ENCODE peak calls at places on chromosomes 6 and 20, in seven cellular contexts. One of them, this sample, is unnamed.
A peak's percentile ranks its signal among the peaks of the same experiment; 100 is the strongest.

GRCh38 chr6:53065266-53066058 is at the start of gene FBXO9:
- DNase-seq in T-helper 2 cell: peak; percentile 78
- DNase-seq in activated gamma-delta T cell treated with Interleukin-2 at 50 U/mL for 16 hours: peak; percentile 73
- DNase-seq in DMS 273 treated with DMSO at 0.1 percent for 48 hours: no peak
- DNase-seq in SW480: peak; percentile 15
- DNase-seq in NCI-H1105: peak; percentile 55
- DNase-seq in ovary: peak; percentile 76
- DNase-seq in this sample: peak; percentile 81

GRCh38 chr6:36563237-36563927 is 16.1 kb upstream of the STK38 start:
- DNase-seq in T-helper 2 cell: no peak
- DNase-seq in activated gamma-delta T cell treated with Interleukin-2 at 50 U/mL for 16 hours: no peak
- DNase-seq in DMS 273 treated with DMSO at 0.1 percent for 48 hours: no peak
- DNase-seq in SW480: no peak
- DNase-seq in NCI-H1105: no peak
- DNase-seq in ovary: peak; percentile 27
- DNase-seq in this sample: no peak

GRCh38 chr20:50312682-50313187 is 122.1 kb downstream of the CEBPB start:
- DNase-seq in T-helper 2 cell: no peak
- DNase-seq in activated gamma-delta T cell treated with Interleukin-2 at 50 U/mL for 16 hours: no peak
- DNase-seq in DMS 273 treated with DMSO at 0.1 percent for 48 hours: no peak
- DNase-seq in SW480: no peak
- DNase-seq in NCI-H1105: no peak
- DNase-seq in ovary: peak; percentile 83
- DNase-seq in this sample: no peak

GRCh38 chr6:139250296-139251274 is 41.2 kb downstream of the TXLNB start:
- DNase-seq in T-helper 2 cell: peak; percentile 83
- DNase-seq in activated gamma-delta T cell treated with Interleukin-2 at 50 U/mL for 16 hours: peak; percentile 48
- DNase-seq in DMS 273 treated with DMSO at 0.1 percent for 48 hours: peak; percentile 7
- DNase-seq in SW480: peak; percentile 36
- DNase-seq in NCI-H1105: peak; percentile 26
- DNase-seq in ovary: peak; percentile 66
- DNase-seq in this sample: peak; percentile 73

GRCh38 chr6:111644893-111645430 is 39.3 kb upstream of the TRAF3IP2 start:
- DNase-seq in T-helper 2 cell: no peak
- DNase-seq in activated gamma-delta T cell treated with Interleukin-2 at 50 U/mL for 16 hours: no peak
- DNase-seq in DMS 273 treated with DMSO at 0.1 percent for 48 hours: no peak
- DNase-seq in SW480: no peak
- DNase-seq in NCI-H1105: no peak
- DNase-seq in ovary: no peak
- DNase-seq in this sample: no peak

GRCh38 chr6:137473651-137474050 is 20.5 kb downstream of the OLIG3 start:
- DNase-seq in T-helper 2 cell: no peak
- DNase-seq in activated gamma-delta T cell treated with Interleukin-2 at 50 U/mL for 16 hours: no peak
- DNase-seq in DMS 273 treated with DMSO at 0.1 percent for 48 hours: no peak
- DNase-seq in SW480: no peak
- DNase-seq in NCI-H1105: no peak
- DNase-seq in ovary: no peak
- DNase-seq in this sample: no peak

GRCh38 chr6:36944650-36945049 is 9.9 kb upstream of the PI16 start:
- DNase-seq in T-helper 2 cell: no peak
- DNase-seq in activated gamma-delta T cell treated with Interleukin-2 at 50 U/mL for 16 hours: no peak
- DNase-seq in DMS 273 treated with DMSO at 0.1 percent for 48 hours: no peak
- DNase-seq in SW480: no peak
- DNase-seq in NCI-H1105: no peak
- DNase-seq in ovary: no peak
- DNase-seq in this sample: no peak

GRCh38 chr6:29516108-29516507 is 28.4 kb upstream of the MAS1L start:
- DNase-seq in T-helper 2 cell: peak; percentile 82
- DNase-seq in activated gamma-delta T cell treated with Interleukin-2 at 50 U/mL for 16 hours: peak; percentile 12
- DNase-seq in DMS 273 treated with DMSO at 0.1 percent for 48 hours: peak; percentile 4
- DNase-seq in SW480: peak; percentile 83
- DNase-seq in NCI-H1105: no peak
- DNase-seq in ovary: no peak
- DNase-seq in this sample: peak; percentile 6

GRCh38 chr6:38131527-38131965 is 312.0 kb downstream of the ZFAND3 start:
- DNase-seq in T-helper 2 cell: no peak
- DNase-seq in activated gamma-delta T cell treated with Interleukin-2 at 50 U/mL for 16 hours: no peak
- DNase-seq in DMS 273 treated with DMSO at 0.1 percent for 48 hours: no peak
- DNase-seq in SW480: no peak
- DNase-seq in NCI-H1105: no peak
- DNase-seq in ovary: no peak
- DNase-seq in this sample: no peak

GRCh38 chr6:6741264-6741663 is 152.7 kb downstream of the LY86 start:
- DNase-seq in T-helper 2 cell: no peak
- DNase-seq in activated gamma-delta T cell treated with Interleukin-2 at 50 U/mL for 16 hours: no peak
- DNase-seq in DMS 273 treated with DMSO at 0.1 percent for 48 hours: no peak
- DNase-seq in SW480: peak; percentile 1
- DNase-seq in NCI-H1105: no peak
- DNase-seq in ovary: no peak
- DNase-seq in this sample: no peak

GRCh38 chr20:32028647-32029372 is 18.6 kb downstream of the CCM2L start:
- DNase-seq in T-helper 2 cell: no peak
- DNase-seq in activated gamma-delta T cell treated with Interleukin-2 at 50 U/mL for 16 hours: no peak
- DNase-seq in DMS 273 treated with DMSO at 0.1 percent for 48 hours: no peak
- DNase-seq in SW480: peak; percentile 82
- DNase-seq in NCI-H1105: no peak
- DNase-seq in ovary: no peak
- DNase-seq in this sample: no peak

GRCh38 chr6:43308990-43309477 is 408 bp upstream of the CRIP3 start:
- DNase-seq in T-helper 2 cell: no peak
- DNase-seq in activated gamma-delta T cell treated with Interleukin-2 at 50 U/mL for 16 hours: no peak
- DNase-seq in DMS 273 treated with DMSO at 0.1 percent for 48 hours: no peak
- DNase-seq in SW480: no peak
- DNase-seq in NCI-H1105: no peak
- DNase-seq in ovary: no peak
- DNase-seq in this sample: no peak

GRCh38 chr6:125301435-125302391 is at the start of gene HDDC2:
- DNase-seq in T-helper 2 cell: peak; percentile 65
- DNase-seq in activated gamma-delta T cell treated with Interleukin-2 at 50 U/mL for 16 hours: peak; percentile 23
- DNase-seq in DMS 273 treated with DMSO at 0.1 percent for 48 hours: peak; percentile 65
- DNase-seq in SW480: peak; percentile 62
- DNase-seq in NCI-H1105: peak; percentile 75
- DNase-seq in ovary: peak; percentile 63
- DNase-seq in this sample: peak; percentile 74

GRCh38 chr6:30670760-30671527 is 1.9 kb downstream of the DHX16 start:
- DNase-seq in T-helper 2 cell: no peak
- DNase-seq in activated gamma-delta T cell treated with Interleukin-2 at 50 U/mL for 16 hours: no peak
- DNase-seq in DMS 273 treated with DMSO at 0.1 percent for 48 hours: no peak
- DNase-seq in SW480: no peak
- DNase-seq in NCI-H1105: no peak
- DNase-seq in ovary: no peak
- DNase-seq in this sample: no peak

GRCh38 chr6:116444092-116444491 is 17.1 kb upstream of the CALHM6 start:
- DNase-seq in T-helper 2 cell: peak; percentile 41
- DNase-seq in activated gamma-delta T cell treated with Interleukin-2 at 50 U/mL for 16 hours: no peak
- DNase-seq in DMS 273 treated with DMSO at 0.1 percent for 48 hours: no peak
- DNase-seq in SW480: peak; percentile 15
- DNase-seq in NCI-H1105: peak; percentile 17
- DNase-seq in ovary: no peak
- DNase-seq in this sample: no peak

GRCh38 chr20:20593447-20594170 is 118.8 kb downstream of the RALGAPA2 start:
- DNase-seq in T-helper 2 cell: peak; percentile 26
- DNase-seq in activated gamma-delta T cell treated with Interleukin-2 at 50 U/mL for 16 hours: no peak
- DNase-seq in DMS 273 treated with DMSO at 0.1 percent for 48 hours: peak; percentile 99
- DNase-seq in SW480: peak; percentile 63
- DNase-seq in NCI-H1105: peak; percentile 98
- DNase-seq in ovary: peak; percentile 31
- DNase-seq in this sample: peak; percentile 30

GRCh38 chr6:149887343-149887742 is 10.6 kb downstream of the RAET1E start:
- DNase-seq in T-helper 2 cell: no peak
- DNase-seq in activated gamma-delta T cell treated with Interleukin-2 at 50 U/mL for 16 hours: no peak
- DNase-seq in DMS 273 treated with DMSO at 0.1 percent for 48 hours: no peak
- DNase-seq in SW480: no peak
- DNase-seq in NCI-H1105: no peak
- DNase-seq in ovary: no peak
- DNase-seq in this sample: no peak

GRCh38 chr20:60271597-60271996 is 313.4 kb downstream of the CDH26 start:
- DNase-seq in T-helper 2 cell: peak; percentile 57
- DNase-seq in activated gamma-delta T cell treated with Interleukin-2 at 50 U/mL for 16 hours: no peak
- DNase-seq in DMS 273 treated with DMSO at 0.1 percent for 48 hours: no peak
- DNase-seq in SW480: peak; percentile 31
- DNase-seq in NCI-H1105: no peak
- DNase-seq in ovary: no peak
- DNase-seq in this sample: peak; percentile 59

GRCh38 chr6:73515204-73516101 is 5.4 kb downstream of the EEF1A1 start:
- DNase-seq in T-helper 2 cell: peak; percentile 84
- DNase-seq in activated gamma-delta T cell treated with Interleukin-2 at 50 U/mL for 16 hours: peak; percentile 53
- DNase-seq in DMS 273 treated with DMSO at 0.1 percent for 48 hours: peak; percentile 78
- DNase-seq in SW480: peak; percentile 71
- DNase-seq in NCI-H1105: peak; percentile 17
- DNase-seq in ovary: peak; percentile 37
- DNase-seq in this sample: peak; percentile 60

GRCh38 chr6:50952092-50952932 is 133.6 kb downstream of the TFAP2B start:
- DNase-seq in T-helper 2 cell: no peak
- DNase-seq in activated gamma-delta T cell treated with Interleukin-2 at 50 U/mL for 16 hours: no peak
- DNase-seq in DMS 273 treated with DMSO at 0.1 percent for 48 hours: no peak
- DNase-seq in SW480: no peak
- DNase-seq in NCI-H1105: peak; percentile 23
- DNase-seq in ovary: no peak
- DNase-seq in this sample: no peak

GRCh38 chr20:1952737-1953530 is 40.9 kb downstream of the PDYN start:
- DNase-seq in T-helper 2 cell: no peak
- DNase-seq in activated gamma-delta T cell treated with Interleukin-2 at 50 U/mL for 16 hours: no peak
- DNase-seq in DMS 273 treated with DMSO at 0.1 percent for 48 hours: no peak
- DNase-seq in SW480: no peak
- DNase-seq in NCI-H1105: peak; percentile 34
- DNase-seq in ovary: no peak
- DNase-seq in this sample: no peak

GRCh38 chr6:2900821-2901644 is 2.1 kb downstream of the SERPINB9 start:
- DNase-seq in T-helper 2 cell: peak; percentile 44
- DNase-seq in activated gamma-delta T cell treated with Interleukin-2 at 50 U/mL for 16 hours: no peak
- DNase-seq in DMS 273 treated with DMSO at 0.1 percent for 48 hours: no peak
- DNase-seq in SW480: no peak
- DNase-seq in NCI-H1105: no peak
- DNase-seq in ovary: no peak
- DNase-seq in this sample: no peak